ENCODE peak calls at places on chromosomes 3 and 15, in ten cellular contexts. Z, D, Y, U, M, L, I, P, H and F are unnamed samples. For H3K4me1, the result is how much of the 10 kb centered on the place peaks cover.

GRCh38 chr15:62894322-62895085 is 148.0 kb upstream of the TPM1 start:
- DNase-seq in Z (no peak), D (no peak), Y (no peak), U (no peak), M (peak), L (no peak), I (no peak), P (no peak), H (no peak), F (no peak)

GRCh38 chr15:31403606-31404005 is 77.0 kb downstream of the KLF13 start:
- DNase-seq in Z (no peak), D (peak), Y (no peak), U (no peak), M (peak), L (no peak), I (no peak), P (peak), H (peak), F (no peak)

GRCh38 chr15:91468861-91469260 is 368.8 kb downstream of the SV2B start:
- DNase-seq in Z (no peak), D (no peak), Y (no peak), U (no peak), M (no peak), L (no peak), I (no peak), P (no peak), H (no peak), F (no peak)

GRCh38 chr15:66882251-66883020 is 180.4 kb downstream of the SMAD6 start:
- DNase-seq in Z (peak), D (peak), Y (no peak), U (no peak), M (peak), L (no peak), I (peak), P (peak), H (peak), F (no peak)

GRCh38 chr15:44081223-44082013 is 113.7 kb downstream of the FRMD5 start:
- DNase-seq in Z (no peak), D (peak), Y (no peak), U (no peak), M (peak), L (no peak), I (no peak), P (peak), H (peak), F (no peak)

GRCh38 chr3:194009019-194009418 is 126.9 kb upstream of the HES1 start:
- DNase-seq in Z (no peak), D (no peak), Y (no peak), U (no peak), M (no peak), L (no peak), I (no peak), P (no peak), H (no peak), F (no peak)

GRCh38 chr3:42161050-42161935 is 70.1 kb downstream of the TRAK1 start:
- DNase-seq in Z (no peak), D (peak), Y (no peak), U (no peak), M (peak), L (no peak), I (no peak), P (peak), H (no peak), F (no peak)

GRCh38 chr15:85094685-85095084 is 113.0 kb downstream of the PDE8A start:
- DNase-seq in Z (no peak), D (peak), Y (no peak), U (no peak), M (peak), L (no peak), I (no peak), P (peak), H (peak), F (no peak)

GRCh38 chr15:92665100-92665555 is 9.6 kb upstream of the FAM174B start:
- DNase-seq in Z (no peak), D (peak), Y (no peak), U (no peak), M (peak), L (no peak), I (peak), P (peak), H (no peak), F (no peak)

GRCh38 chr3:129597087-129597791 is 9.2 kb downstream of the PLXND1 start:
- DNase-seq in Z (no peak), D (peak), Y (peak), U (no peak), M (peak), L (no peak), I (peak), P (peak), H (no peak), F (no peak)

GRCh38 chr3:145145461-145145860 is 1015.5 kb downstream of the PLOD2 start:
- DNase-seq in Z (no peak), D (no peak), Y (no peak), U (no peak), M (no peak), L (no peak), I (no peak), P (no peak), H (no peak), F (no peak)

GRCh38 chr3:10371167-10371566 is 50.3 kb upstream of the SEC13 start:
- DNase-seq in Z (no peak), D (peak), Y (no peak), U (no peak), M (peak), L (no peak), I (no peak), P (no peak), H (peak), F (no peak)

GRCh38 chr15:69857686-69858391 is 239.9 kb downstream of the TLE3 start:
- DNase-seq in Z (no peak), D (no peak), Y (no peak), U (no peak), M (no peak), L (no peak), I (no peak), P (no peak), H (no peak), F (no peak)

GRCh38 chr3:67415504-67415903 is 238.9 kb downstream of the SUCLG2 start:
- DNase-seq in Z (no peak), D (no peak), Y (no peak), U (no peak), M (peak), L (no peak), I (no peak), P (peak), H (no peak), F (no peak)

GRCh38 chr15:70351391-70351790 is 253.7 kb upstream of the TLE3 start:
- DNase-seq in Z (no peak), D (no peak), Y (no peak), U (no peak), M (no peak), L (no peak), I (no peak), P (no peak), H (no peak), F (no peak)

GRCh38 chr3:9175421-9175820 is 74.0 kb downstream of the SRGAP3 start:
- DNase-seq in Z (no peak), D (no peak), Y (no peak), U (peak), M (no peak), L (peak), I (no peak), P (peak), H (peak), F (no peak)

GRCh38 chr3:45693941-45694521 is 4.8 kb downstream of the SACM1L start:
- DNase-seq in Z (no peak), D (no peak), Y (no peak), U (no peak), M (no peak), L (no peak), I (no peak), P (peak), H (peak), F (no peak)

GRCh38 chr15:93467327-93467726 is 378.3 kb upstream of the RGMA start:
- DNase-seq in Z (peak), D (no peak), Y (peak), U (no peak), M (no peak), L (peak), I (peak), P (peak), H (peak), F (no peak)

GRCh38 chr3:48466386-48467109 is 20.0 kb downstream of the ATRIP start:
- DNase-seq in Z (no peak), D (no peak), Y (peak), U (no peak), M (no peak), L (peak), I (peak), P (peak), H (no peak), F (peak)

GRCh38 chr3:87354399-87354798 is 78.0 kb upstream of the POU1F1 start:
- DNase-seq in Z (no peak), D (peak), Y (no peak), U (no peak), M (no peak), L (no peak), I (no peak), P (peak), H (no peak), F (no peak)

GRCh38 chr15:63196846-63197245 is 7.4 kb downstream of the RAB8B start:
- DNase-seq in Z (no peak), D (no peak), Y (no peak), U (no peak), M (no peak), L (no peak), I (no peak), P (no peak), H (no peak), F (no peak)

GRCh38 chr3:5731100-5731499 is 543.6 kb downstream of the EDEM1 start:
- DNase-seq in Z (no peak), D (no peak), Y (no peak), U (no peak), M (no peak), L (no peak), I (no peak), P (no peak), H (no peak), F (no peak)

GRCh38 chr3:48194446-48195071 is 6.3 kb upstream of the CDC25A start:
- DNase-seq in Z (no peak), D (peak), Y (peak), U (peak), M (peak), L (peak), I (peak), P (peak), H (peak), F (no peak)

DNA sequence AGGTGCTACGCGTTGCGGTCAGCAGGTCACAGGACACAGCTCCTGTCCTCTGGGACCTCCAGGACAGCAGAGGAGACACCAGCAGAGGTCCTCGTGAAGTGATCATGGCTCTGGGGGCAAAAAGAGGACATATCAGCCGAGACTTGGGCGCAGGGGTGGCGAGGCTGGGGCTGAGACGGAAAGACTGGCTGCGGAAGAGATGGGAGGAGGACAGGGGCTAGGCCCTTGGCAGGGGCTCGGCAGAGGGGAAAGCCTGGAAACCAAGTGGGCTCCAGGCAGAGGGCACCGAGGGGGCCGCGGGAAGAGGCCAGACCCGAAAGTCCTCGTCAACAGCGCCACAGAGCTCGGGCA is 4.9 kb upstream of the CFAP100 start:
- DNase-seq in Z (no peak), D (no peak), Y (no peak), U (no peak), M (no peak), L (no peak), I (no peak), P (no peak), H (no peak), F (no peak)
- H3K4me3 ChIP-seq in Z (no peak), D (no peak), Y (no peak), U (no peak), M (no peak), L (no peak), I (no peak), P (no peak), H (no peak), F (no peak)

GRCh38 chr3:177057768-177058167 is 139.5 kb downstream of the TBL1XR1 start:
- DNase-seq in Z (no peak), D (no peak), Y (no peak), U (no peak), M (peak), L (no peak), I (no peak), P (no peak), H (no peak), F (no peak)
- H3K4me1 ChIP-seq in Z (under half), D (under half), Y (under half), U (under half), M (under half), L (under half), I (under half), P (under half), H (under half), F (under half)

DNA sequence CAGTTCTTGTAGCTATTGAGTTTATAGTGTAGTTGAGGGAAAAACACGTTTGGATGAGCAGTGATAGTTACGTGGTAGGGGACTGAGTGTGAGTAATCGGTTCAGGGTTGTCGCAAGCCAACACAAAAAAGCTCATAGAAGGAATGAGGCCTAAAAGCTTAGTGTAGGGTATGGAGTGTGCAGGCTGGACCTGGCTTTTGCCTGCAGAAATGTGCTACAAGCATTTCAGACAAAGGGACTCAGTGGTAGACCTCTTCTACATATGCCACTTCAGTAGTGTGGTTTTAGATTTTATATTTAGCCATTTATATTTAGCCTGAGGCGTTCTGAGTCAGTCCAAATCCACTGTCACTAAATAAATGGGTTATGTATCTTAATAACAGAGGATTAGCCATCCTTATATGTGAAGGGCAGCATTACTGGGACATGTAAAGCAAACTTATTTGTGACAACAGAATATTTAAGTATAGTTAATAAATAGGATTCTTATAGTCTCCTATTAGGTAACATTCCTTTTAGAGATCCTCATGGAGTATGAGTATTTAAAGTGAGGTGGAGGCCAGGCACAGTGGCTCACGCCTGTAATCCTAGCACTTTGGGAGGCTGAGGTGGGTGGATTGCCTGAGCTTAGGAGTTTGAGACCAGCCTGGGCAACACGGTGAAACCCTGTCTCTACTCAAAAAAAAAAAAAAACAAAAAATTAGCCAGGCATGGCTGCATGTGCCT is 21.8 kb downstream of the ATP2C1 start:
- DNase-seq in Z (no peak), D (no peak), Y (no peak), U (no peak), M (no peak), L (no peak), I (no peak), P (no peak), H (peak), F (no peak)
- H3K4me3 ChIP-seq in Z (no peak), D (no peak), Y (no peak), U (no peak), M (no peak), L (no peak), I (no peak), P (no peak), H (no peak), F (no peak)

GRCh38 chr3:60696559-60697125 is 554.6 kb downstream of the FHIT start:
- DNase-seq in Z (no peak), D (no peak), Y (no peak), U (no peak), M (no peak), L (no peak), I (no peak), P (no peak), H (no peak), F (no peak)
- H3K4me1 ChIP-seq in Z (under half), D (under half), Y (under half), U (under half), M (under half), L (under half), I (under half), P (under half), H (under half), F (under half)

GRCh38 chr15:96330450-96331140 is at the start of gene NR2F2:
- DNase-seq in Z (peak), D (peak), Y (peak), U (peak), M (peak), L (peak), I (peak), P (peak), H (peak), F (peak)

GRCh38 chr15:96331942-96332853 is 1.7 kb downstream of the NR2F2 start:
- DNase-seq in Z (peak), D (peak), Y (peak), U (no peak), M (no peak), L (peak), I (peak), P (peak), H (no peak), F (peak)

GRCh38 chr15:96332854-96333193 is 2.3 kb downstream of the NR2F2 start:
- DNase-seq in Z (no peak), D (peak), Y (no peak), U (no peak), M (no peak), L (no peak), I (no peak), P (peak), H (no peak), F (no peak)

GRCh38 chr15:96330064-96330449 is 443 bp upstream of the NR2F2 start:
- DNase-seq in Z (peak), D (peak), Y (peak), U (peak), M (peak), L (no peak), I (peak), P (peak), H (peak), F (no peak)

DNA sequence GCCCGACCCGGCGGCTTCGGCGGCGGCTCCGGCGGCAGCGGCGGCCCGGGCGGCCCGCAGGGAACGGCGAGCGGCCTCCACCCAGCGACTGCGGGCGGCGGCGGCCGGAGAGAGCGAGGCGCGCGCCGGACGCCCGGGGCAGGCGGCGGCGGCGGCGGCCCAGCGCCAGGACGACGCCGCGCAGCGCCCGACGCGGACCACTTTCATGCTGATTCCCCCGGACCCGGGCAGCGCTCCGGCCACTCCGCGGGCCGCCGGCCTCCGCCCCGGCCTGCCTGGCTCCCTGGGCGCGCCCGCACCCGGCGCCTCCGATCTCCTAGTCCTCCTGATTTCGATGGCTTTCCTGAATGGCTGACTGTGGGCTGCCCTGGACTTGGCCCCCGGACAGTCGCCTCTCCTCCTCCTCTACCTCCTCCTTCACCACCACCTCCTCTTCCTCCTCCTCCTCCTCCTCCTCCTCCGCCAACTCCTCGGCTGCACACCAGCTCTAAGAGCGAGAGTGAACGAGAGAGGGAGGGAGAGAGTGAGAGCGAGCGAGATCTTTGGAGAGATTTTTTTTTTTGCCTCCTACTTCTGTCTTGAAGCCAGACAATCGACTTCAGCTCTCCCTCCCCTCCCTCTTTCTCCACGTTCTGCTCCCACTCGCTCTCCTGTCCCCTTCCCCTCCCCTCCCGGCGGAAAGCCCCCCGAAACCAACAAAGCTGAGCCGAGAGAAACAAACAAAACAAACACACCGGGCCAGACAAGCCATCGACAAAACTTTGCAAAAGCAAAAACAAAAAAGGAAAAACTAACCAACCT is 841 bp downstream of the NR2F2 start:
- DNase-seq in Z (peak), D (peak), Y (peak), U (peak), M (no peak), L (peak), I (peak), P (peak), H (no peak), F (peak)
- H3K4me3 ChIP-seq in Z (peak), D (peak), Y (peak), U (peak), M (peak), L (peak), I (peak), P (peak), H (peak), F (peak)

GRCh38 chr15:98856540-98856907 is 151.1 kb downstream of the PGPEP1L start:
- DNase-seq in Z (no peak), D (no peak), Y (no peak), U (no peak), M (peak), L (no peak), I (no peak), P (peak), H (no peak), F (no peak)
- H3K4me1 ChIP-seq in Z (half or more), D (under half), Y (under half), U (half or more), M (under half), L (under half), I (under half), P (half or more), H (half or more), F (under half)

DNA sequence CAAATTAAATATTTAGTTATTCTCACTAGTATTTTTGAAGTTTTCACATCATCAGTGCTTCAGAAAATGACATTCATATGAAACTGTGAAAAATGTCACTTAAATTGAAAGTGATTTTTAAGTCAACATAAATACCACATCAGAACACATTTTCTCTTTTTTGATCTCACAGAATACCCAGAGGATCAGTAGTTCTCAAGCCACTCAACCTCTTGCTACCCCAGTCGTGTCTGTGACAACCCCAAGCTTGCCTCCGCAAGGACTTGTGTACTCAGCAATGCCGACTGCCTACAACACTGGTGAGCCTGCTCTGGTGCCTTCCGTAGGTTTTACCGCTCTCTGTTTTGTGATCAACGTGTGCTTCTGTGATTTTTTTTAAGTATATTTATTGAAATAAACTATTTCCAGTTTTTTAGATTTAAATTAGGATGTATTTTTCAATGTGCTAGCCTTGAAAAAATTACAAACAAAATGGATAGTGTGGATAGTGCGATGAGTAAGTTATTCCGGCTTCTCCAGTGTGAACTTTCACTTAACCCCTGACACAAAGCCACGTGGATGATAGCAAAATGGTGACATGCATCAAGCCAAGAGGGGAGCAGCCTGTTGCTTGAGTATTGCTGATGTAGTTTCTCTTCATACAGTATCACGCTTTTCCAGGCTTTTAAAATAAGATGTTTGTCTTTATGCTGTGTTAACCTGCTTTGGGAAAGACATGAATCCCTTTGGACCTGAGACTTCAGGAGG is 26.5 kb downstream of the LYSMD4 start:
- DNase-seq in Z (no peak), D (no peak), Y (no peak), U (no peak), M (no peak), L (no peak), I (no peak), P (peak), H (no peak), F (no peak)
- H3K4me3 ChIP-seq in Z (no peak), D (no peak), Y (no peak), U (no peak), M (no peak), L (no peak), I (no peak), P (peak), H (peak), F (no peak)